ENCODE peak calls at places on chromosomes 5 and 9, in six cellular contexts. U, Y, X, Z, P and N are unnamed samples.

GRCh38 chr5:76145945-76146344 is 62.8 kb downstream of the SV2C start:
- DNase-seq in U (no peak), Z (no peak), P (no peak), X (no peak), Y (no peak), N (no peak)

GRCh38 chr9:4365055-4365454 is 65.2 kb upstream of the GLIS3 start:
- DNase-seq in Z (no peak), X (no peak), Y (no peak), U (no peak), P (no peak), N (no peak)

GRCh38 chr5:158514353-158514960 is 585.3 kb downstream of the EBF1 start:
- DNase-seq in P (no peak), U (peak; percentile 32), Z (no peak), X (no peak), Y (no peak), N (no peak)

GRCh38 chr9:108136646-108137045 is 647.1 kb upstream of the KLF4 start:
- DNase-seq in X (no peak), U (no peak), P (no peak), Y (no peak), Z (no peak), N (no peak)

GRCh38 chr5:60960591-60960990 is 15.6 kb downstream of the NDUFAF2 start:
- DNase-seq in Y (no peak), U (peak; percentile 21), Z (no peak), P (no peak), X (no peak), N (no peak)

GRCh38 chr5:146607663-146608315 is 91.8 kb upstream of the GPR151 start:
- DNase-seq in U (no peak), X (no peak), Y (no peak), Z (no peak), P (no peak), N (no peak)

GRCh38 chr5:41835625-41836024 is 34.6 kb downstream of the OXCT1 start:
- DNase-seq in U (peak; percentile 18), Z (peak; percentile 70), P (no peak), X (no peak), Y (peak; percentile 57), N (no peak)

GRCh38 chr9:122389799-122390481 is 19.1 kb downstream of the PTGS1 start:
- DNase-seq in X (no peak), Y (no peak), Z (peak; percentile 56), U (no peak), P (no peak), N (peak; percentile 42)

GRCh38 chr9:83701769-83702168 is 6.0 kb downstream of the UBQLN1 start:
- DNase-seq in Z (no peak), X (no peak), U (peak; percentile 57), Y (no peak), P (no peak), N (no peak)

GRCh38 chr9:106218854-106219253 is 524.5 kb downstream of the TMEM38B start:
- DNase-seq in P (no peak), Y (no peak), X (no peak), Z (no peak), U (no peak), N (no peak)

GRCh38 chr5:634191-634590 is 22.1 kb downstream of the CEP72 start:
- DNase-seq in U (no peak), Y (no peak), Z (no peak), P (no peak), X (no peak), N (no peak)

GRCh38 chr5:135488727-135489465 is 36.7 kb upstream of the TIFAB start:
- DNase-seq in X (peak; percentile 50), P (no peak), Y (no peak), U (peak; percentile 81), Z (no peak), N (no peak)

GRCh38 chr5:149838881-149839739 is 105.5 kb downstream of the PDE6A start:
- DNase-seq in Z (no peak), P (no peak), Y (no peak), X (no peak), U (peak; percentile 87), N (no peak)

GRCh38 chr5:181204561-181205401 is at the start of gene TRIM7:
- DNase-seq in Z (peak; percentile 76), U (peak; percentile 69), Y (peak; percentile 54), X (peak; percentile 37), P (no peak), N (peak; percentile 46)

GRCh38 chr5:164350236-164350635 is 844.8 kb downstream of the MAT2B start:
- DNase-seq in Y (no peak), Z (no peak), P (no peak), X (no peak), U (no peak), N (no peak)

GRCh38 chr5:164351245-164351834 is 845.9 kb downstream of the MAT2B start:
- DNase-seq in Y (no peak), Z (no peak), U (no peak), X (no peak), P (no peak), N (no peak)

GRCh38 chr5:164345173-164345572 is 839.8 kb downstream of the MAT2B start:
- DNase-seq in P (no peak), Y (no peak), X (no peak), U (peak; percentile 20), Z (no peak), N (no peak)

GRCh38 chr5:164345853-164346252 is 840.4 kb downstream of the MAT2B start:
- DNase-seq in X (no peak), U (no peak), P (no peak), Z (no peak), Y (no peak), N (no peak)

DNA sequence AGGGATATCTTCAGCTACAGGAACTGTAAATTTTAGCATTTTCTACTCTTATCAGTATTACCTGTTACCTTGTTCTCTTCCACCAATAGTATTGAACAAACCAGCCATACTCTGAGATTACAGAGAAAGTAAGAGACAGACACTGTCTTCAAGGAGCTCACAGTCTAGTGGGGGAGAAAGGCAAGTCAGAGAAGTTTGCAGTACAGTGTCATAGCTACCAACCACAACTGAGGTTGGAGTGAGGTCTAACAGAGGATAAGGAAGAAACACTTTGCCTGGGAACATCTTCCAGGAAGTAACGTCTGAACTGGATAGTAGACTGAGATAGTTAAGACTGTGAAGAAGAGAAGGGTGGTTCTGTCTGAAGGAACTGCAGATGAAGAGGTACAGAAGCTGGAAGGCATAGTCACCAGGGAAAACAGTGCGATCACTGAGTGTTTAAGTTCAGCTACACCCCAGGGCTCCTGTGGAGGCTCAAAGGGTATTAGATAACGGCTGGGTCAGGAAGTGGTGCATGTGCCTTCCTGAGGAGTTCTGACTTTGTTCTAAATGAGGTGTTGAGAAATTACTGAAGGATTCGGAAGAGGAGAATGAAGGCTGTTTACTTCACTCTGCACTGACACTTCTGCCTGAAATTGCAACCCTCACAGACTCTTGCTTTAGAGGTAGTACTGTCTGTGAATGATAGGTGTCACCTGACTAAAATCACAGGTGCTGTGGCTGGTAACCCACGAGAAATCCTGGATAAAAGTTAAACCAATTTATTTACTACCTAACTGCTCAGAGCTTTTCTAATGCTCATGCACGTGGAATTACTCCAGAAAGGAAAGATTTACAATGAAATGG is 841.6 kb downstream of the MAT2B start:
- DNase-seq in P (no peak), X (no peak), Z (no peak), U (no peak), Y (no peak), N (no peak)
- TF ChIP-seq CTCF in P (no peak), X (no peak), Z (no peak), U (no peak), Y (no peak), N (no peak)

DNA sequence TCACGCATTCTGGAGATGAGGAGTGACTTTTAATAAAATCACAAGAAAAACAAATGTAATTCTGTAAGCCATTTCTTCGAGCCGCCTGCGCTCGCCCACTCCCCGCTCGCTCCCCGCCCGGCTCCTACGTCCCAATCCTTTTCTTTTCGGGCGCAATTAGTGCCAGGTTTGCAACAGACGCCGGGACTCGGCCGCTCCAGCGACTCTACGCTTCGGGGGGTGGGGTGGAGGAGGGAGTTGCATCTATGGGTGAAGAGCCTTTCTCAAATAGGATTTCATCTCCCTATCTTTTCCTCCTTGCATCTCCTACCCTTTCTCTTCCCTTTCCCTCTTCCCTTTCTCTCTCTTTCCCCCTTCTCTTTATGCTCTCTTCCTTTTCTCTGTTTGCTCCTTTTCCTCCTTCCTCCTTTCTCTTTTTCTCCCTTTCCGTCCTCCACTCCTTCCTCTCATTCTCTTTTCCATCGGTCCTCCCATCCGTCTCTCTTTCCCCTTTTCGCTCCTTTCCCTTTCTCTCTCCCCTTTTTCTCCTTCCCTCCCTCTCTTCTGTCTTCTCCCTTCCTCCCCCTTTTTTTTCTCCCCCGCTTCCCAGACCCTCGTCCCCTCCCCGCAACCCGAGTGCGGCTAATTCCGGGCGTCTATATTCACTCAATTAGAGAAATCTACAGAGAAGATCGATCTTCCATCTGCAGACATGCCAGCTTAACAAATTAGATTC is 6.1 kb upstream of the OTP start:
- DNase-seq in X (no peak), P (no peak), U (no peak), Y (no peak), Z (no peak), N (no peak)
- TF ChIP-seq CTCF in X (no peak), P (no peak), U (no peak), Y (no peak), Z (no peak), N (no peak)

GRCh38 chr5:157309796-157310195 is 43.9 kb downstream of the CYFIP2 start:
- DNase-seq in P (no peak), X (no peak), U (no peak), Y (no peak), Z (no peak), N (no peak)

GRCh38 chr5:157308826-157309465 is 43.0 kb downstream of the CYFIP2 start:
- DNase-seq in U (peak; percentile 26), Z (no peak), X (no peak), Y (no peak), P (peak; percentile 32), N (no peak)

GRCh38 chr5:157306690-157307089 is 40.8 kb downstream of the CYFIP2 start:
- DNase-seq in Z (no peak), Y (no peak), P (peak; percentile 47), U (no peak), X (no peak), N (no peak)

GRCh38 chr5:157311595-157311994 is 45.7 kb downstream of the CYFIP2 start:
- DNase-seq in Y (no peak), Z (no peak), U (no peak), P (no peak), X (no peak), N (no peak)

DNA sequence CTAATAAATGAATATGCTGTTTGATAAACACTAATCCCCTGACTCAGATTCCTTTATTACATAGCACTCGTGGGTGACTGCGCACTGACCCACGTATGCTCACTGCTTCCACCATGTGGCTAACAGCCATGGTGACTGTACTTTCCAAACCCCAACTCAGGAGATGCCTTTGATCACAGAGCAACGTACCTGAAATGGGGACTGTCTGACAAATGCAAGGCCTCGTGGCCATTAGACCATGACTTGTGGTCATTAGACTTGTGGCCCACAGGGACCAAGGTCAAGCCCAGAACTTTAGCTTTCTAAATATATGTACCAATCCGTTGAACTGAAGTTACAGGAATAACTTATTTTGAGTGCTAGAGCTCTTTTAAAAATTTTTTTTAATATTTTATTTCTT is 46.6 kb downstream of the CYFIP2 start:
- DNase-seq in U (peak; percentile 88), X (peak; percentile 21), Z (no peak), Y (no peak), P (peak; percentile 60), N (no peak)
- TF ChIP-seq CTCF in U (peak; percentile 77), X (peak; percentile 73), Z (peak; percentile 68), Y (no peak), P (peak; percentile 76), N (peak; percentile 42)

GRCh38 chr9:127785933-127786772 is at the start of gene CDK9:
- DNase-seq in Y (peak; percentile 95), X (peak; percentile 88), U (peak; percentile 99), P (peak; percentile 93), Z (peak; percentile 96), N (peak; percentile 98)
- TF ChIP-seq CTCF in Y (no peak), X (no peak), U (no peak), P (no peak), Z (no peak), N (no peak)